ENCODE peak calls at places on chromosome 1, in seven cellular contexts. J, L, G, M, P, D and N are unnamed samples.

GRCh38 chr1:210448293-210448892 is 119.7 kb downstream of the HHAT start:
- DNase-seq in J (no peak), M (peak; percentile 73), P (no peak), L (peak; percentile 37), G (no peak), D (no peak), N (peak; percentile 33)

GRCh38 chr1:2106681-2107405 is 56.6 kb downstream of the PRKCZ start:
- DNase-seq in D (no peak), J (no peak), G (no peak), L (no peak), M (no peak), P (no peak), N (no peak)

GRCh38 chr1:109849670-109850069 is 61.0 kb upstream of the CSF1 start:
- DNase-seq in L (no peak), G (no peak), M (no peak), P (no peak), D (no peak), J (no peak), N (no peak)

GRCh38 chr1:168752171-168752570 is 23.2 kb upstream of the DPT start:
- DNase-seq in G (no peak), L (no peak), M (peak; percentile 91), P (no peak), D (no peak), J (no peak), N (no peak)

GRCh38 chr1:29391362-29391880 is 155.1 kb downstream of the PTPRU start:
- DNase-seq in L (no peak), P (no peak), G (peak; percentile 29), M (no peak), J (no peak), D (no peak), N (no peak)

GRCh38 chr1:54439550-54440223 is 33.5 kb upstream of the SSBP3 start:
- DNase-seq in D (no peak), L (no peak), G (peak; percentile 43), J (no peak), M (no peak), P (no peak), N (no peak)

GRCh38 chr1:43077273-43077672 is 94.8 kb downstream of the EBNA1BP2 start:
- DNase-seq in G (no peak), J (no peak), D (no peak), P (no peak), L (no peak), M (no peak), N (no peak)

GRCh38 chr1:8818325-8818775 is 910 bp upstream of the RERE start:
- DNase-seq in J (no peak), L (peak; percentile 45), D (no peak), M (peak; percentile 92), G (no peak), P (peak; percentile 33), N (no peak)

GRCh38 chr1:235932090-235932510 is 65.4 kb upstream of the LYST start:
- DNase-seq in G (no peak), P (no peak), L (no peak), D (no peak), M (no peak), J (no peak), N (no peak)

GRCh38 chr1:38534473-38534823 is 325.1 kb downstream of the RRAGC start:
- DNase-seq in D (no peak), M (no peak), G (no peak), J (no peak), L (no peak), P (no peak), N (no peak)

DNA sequence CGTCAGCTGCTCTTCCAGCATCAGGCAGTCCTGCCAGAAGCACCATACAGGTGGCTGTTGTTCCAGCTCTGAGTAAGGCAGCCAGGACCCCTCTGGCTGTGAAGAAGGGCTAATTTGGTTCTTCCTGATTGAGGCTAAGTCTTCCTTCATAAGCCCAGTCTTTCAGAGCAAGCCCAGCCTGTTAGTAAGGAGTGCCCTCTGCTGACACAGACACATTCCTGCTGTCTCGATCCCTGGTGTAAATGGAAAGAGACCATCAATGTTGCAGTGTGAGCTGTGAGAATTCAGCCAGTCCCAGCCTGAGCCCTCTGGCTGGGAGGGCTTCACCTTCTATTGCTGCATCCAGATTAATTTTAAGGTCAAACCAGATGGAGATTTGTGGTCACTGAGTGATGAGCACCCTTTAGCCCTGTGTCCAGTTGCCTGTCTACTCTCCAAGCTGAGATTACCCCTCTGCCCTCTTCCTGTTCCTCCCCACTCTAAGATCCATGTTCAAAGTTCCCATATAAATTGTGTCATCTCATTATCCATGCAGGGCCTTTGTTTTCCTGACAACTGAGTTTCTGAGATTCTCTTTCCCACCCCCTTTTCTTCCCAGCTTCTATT is 44.8 kb upstream of the KIRREL1 start:
- DNase-seq in L (no peak), P (peak; percentile 29), J (no peak), D (peak; percentile 61), M (peak; percentile 62), G (no peak), N (no peak)
- TF ChIP-seq CTCF in L (peak; percentile 55), P (peak; percentile 61), J (no peak), D (peak; percentile 62), M (peak; percentile 81), G (no peak), N (peak; percentile 55)

GRCh38 chr1:224502459-224503160 is 68.0 kb upstream of the WDR26 start:
- DNase-seq in P (no peak), D (no peak), L (no peak), J (no peak), G (no peak), M (peak; percentile 17), N (no peak)
- H3K4me3 ChIP-seq in P (no peak overlapping the region), D (no peak overlapping the region), L (no peak overlapping the region), J (no peak overlapping the region), G (peak overlapping the region; percentile 31), M (peak overlapping the region; percentile 36), N (no peak overlapping the region)

DNA sequence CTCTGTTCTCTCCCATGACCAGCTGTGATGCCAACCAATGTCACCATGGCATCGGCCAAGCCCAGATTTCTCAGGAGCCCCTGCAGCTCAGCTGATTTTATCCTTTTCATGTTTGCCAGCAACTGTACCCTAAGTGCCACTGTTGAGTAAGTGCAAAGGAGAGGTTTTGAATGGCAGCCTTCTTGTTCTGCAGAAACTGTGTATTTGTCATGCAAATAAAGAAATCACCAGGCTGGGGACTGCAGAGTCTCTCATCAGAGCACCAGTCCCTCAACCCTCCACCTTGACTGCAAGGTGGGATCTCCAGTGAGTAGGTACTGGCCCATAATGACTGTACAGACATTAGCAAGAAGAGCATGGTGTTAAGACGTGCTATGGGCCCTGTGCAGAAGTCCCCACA is 26.6 kb downstream of the C8B start:
- DNase-seq in L (no peak), G (no peak), P (no peak), J (no peak), D (no peak), M (no peak), N (no peak)
- TF ChIP-seq CTCF in L (no peak), G (no peak), P (no peak), J (no peak), D (no peak), M (no peak), N (no peak)

DNA sequence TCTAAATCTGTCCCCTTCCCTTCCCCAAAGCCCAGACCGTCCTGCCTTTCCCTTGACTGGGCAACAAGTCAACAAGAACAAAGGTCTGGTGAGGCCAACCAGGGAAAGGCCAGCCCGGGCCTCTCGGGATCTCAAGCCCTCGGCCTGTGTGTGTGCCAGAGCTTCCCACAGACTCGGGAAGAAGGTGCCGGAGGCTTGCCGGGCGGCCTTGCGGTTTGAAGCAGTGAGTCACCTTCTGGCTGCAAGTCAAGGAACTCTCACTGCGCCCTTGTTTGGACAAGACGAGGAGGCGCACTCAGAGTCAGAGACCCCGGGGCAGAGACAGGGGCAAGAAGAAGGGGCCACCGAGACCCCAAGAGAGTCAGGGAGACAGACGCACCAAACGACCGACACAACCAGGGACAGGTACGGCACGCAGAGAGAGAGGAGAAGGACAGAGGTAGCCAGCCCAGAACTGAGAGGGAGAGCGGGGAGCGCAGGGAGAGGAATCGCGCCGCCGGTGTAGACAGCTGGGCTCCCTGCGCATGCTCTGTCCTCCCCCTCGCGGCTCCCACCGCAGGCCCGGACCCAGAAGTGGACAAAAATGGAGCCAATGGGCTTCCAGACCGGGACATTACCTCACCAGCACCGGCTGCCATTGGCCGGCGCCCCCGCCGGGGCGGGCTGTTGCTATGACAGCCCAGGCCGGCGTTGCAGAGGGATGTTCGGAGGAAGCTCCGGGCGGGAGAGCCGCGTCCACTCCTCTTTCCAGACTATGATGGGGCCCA is 66.6 kb upstream of the LAPTM5 start:
- DNase-seq in M (peak; percentile 98), J (peak; percentile 88), P (peak; percentile 95), L (peak; percentile 97), D (peak; percentile 90), G (peak; percentile 96), N (peak; percentile 98)
- H3K4me3 ChIP-seq in M (peak overlapping the region; percentile 66), J (peak overlapping the region; percentile 29), P (peak overlapping the region; percentile 46), L (peak overlapping the region; percentile 43), D (peak overlapping the region; percentile 39), G (peak overlapping the region; percentile 45), N (peak overlapping the region; percentile 68)

GRCh38 chr1:119898520-119898919 is 2.2 kb upstream of the ADAM30 start:
- DNase-seq in J (no peak), D (no peak), P (no peak), L (no peak), M (no peak), G (no peak), N (no peak)

GRCh38 chr1:119899321-119899720 is 3.0 kb upstream of the ADAM30 start:
- DNase-seq in M (no peak), J (no peak), D (no peak), L (no peak), P (no peak), G (no peak), N (no peak)

GRCh38 chr1:119906927-119907652 is 10.8 kb upstream of the ADAM30 start:
- DNase-seq in G (no peak), L (no peak), M (no peak), P (no peak), D (no peak), J (no peak), N (no peak)

GRCh38 chr1:119903443-119903835 is 7.1 kb upstream of the ADAM30 start:
- DNase-seq in J (no peak), P (no peak), L (no peak), D (no peak), G (no peak), M (peak; percentile 53), N (peak; percentile 4)

GRCh38 chr1:119902775-119903442 is 6.6 kb upstream of the ADAM30 start:
- DNase-seq in D (no peak), J (no peak), P (no peak), M (no peak), G (no peak), L (no peak), N (no peak)
- TF ChIP-seq CTCF in D (no peak), J (no peak), P (no peak), M (no peak), G (no peak), L (no peak), N (no peak)

GRCh38 chr1:227490478-227490877 is 72.9 kb upstream of the ZNF678 start:
- DNase-seq in P (no peak), L (no peak), D (no peak), G (no peak), J (no peak), M (no peak), N (no peak)
- H3K4me3 ChIP-seq in P (no peak overlapping the region), L (no peak overlapping the region), D (no peak overlapping the region), G (no peak overlapping the region), J (no peak overlapping the region), M (no peak overlapping the region), N (no peak overlapping the region)